ENCODE peak calls at places on chromosomes 3 and 15, in seven cellular contexts. P, S, E, W, K, M and U are unnamed samples.

GRCh38 chr3:154517404-154517803 is 87.4 kb upstream of the GPR149 start:
- DNase-seq in P (no peak), S (no peak), E (no peak), W (no peak), K (no peak), M (no peak), U (no peak)

GRCh38 chr3:119508172-119508845 is 10.0 kb downstream of the TIMMDC1 start:
- DNase-seq in P (no peak), S (no peak), E (no peak), W (no peak), K (no peak), M (no peak), U (no peak)

GRCh38 chr3:161401389-161401788 is 30.1 kb upstream of the SPTSSB start:
- DNase-seq in P (no peak), S (no peak), E (no peak), W (no peak), K (no peak), M (no peak), U (no peak)

GRCh38 chr3:45560270-45561020 is 34.1 kb upstream of the LIMD1 start:
- DNase-seq in P (no peak), S (peak; percentile 79), E (peak; percentile 51), W (peak; percentile 65), K (peak; percentile 89), M (peak; percentile 28), U (no peak)

GRCh38 chr15:47185222-47185800 is 532.0 kb upstream of the SEMA6D start:
- DNase-seq in P (no peak), S (peak; percentile 17), E (no peak), W (no peak), K (no peak), M (no peak), U (no peak)

GRCh38 chr3:87001699-87002098 is 10.8 kb upstream of the VGLL3 start:
- DNase-seq in P (no peak), S (no peak), E (no peak), W (no peak), K (no peak), M (no peak), U (no peak)

GRCh38 chr15:43285609-43286037 is 18.9 kb upstream of the TGM5 start:
- DNase-seq in P (peak; percentile 32), S (peak; percentile 71), E (peak; percentile 64), W (peak; percentile 72), K (no peak), M (peak; percentile 41), U (peak; percentile 81)

GRCh38 chr15:34896183-34896582 is 73.4 kb downstream of the AQR start:
- DNase-seq in P (no peak), S (no peak), E (no peak), W (no peak), K (no peak), M (no peak), U (no peak)

GRCh38 chr15:88802991-88803240 is 320 bp upstream of the ACAN start:
- DNase-seq in P (no peak), S (no peak), E (no peak), W (no peak), K (no peak), M (no peak), U (no peak)

GRCh38 chr3:95418251-95418650 is 1355.4 kb downstream of the NSUN3 start:
- DNase-seq in P (no peak), S (no peak), E (no peak), W (no peak), K (no peak), M (no peak), U (no peak)

GRCh38 chr3:131338948-131339640 is 42.5 kb upstream of the NUDT16 start:
- DNase-seq in P (no peak), S (no peak), E (no peak), W (no peak), K (no peak), M (no peak), U (no peak)

GRCh38 chr15:52162876-52163275 is 28.3 kb downstream of the GNB5 start:
- DNase-seq in P (no peak), S (no peak), E (no peak), W (no peak), K (no peak), M (no peak), U (no peak)

GRCh38 chr3:195204360-195205166 is 66.4 kb downstream of the XXYLT1 start:
- DNase-seq in P (peak; percentile 10), S (peak; percentile 88), E (peak; percentile 90), W (no peak), K (no peak), M (peak; percentile 24), U (no peak)

GRCh38 chr3:50608278-50608677 is 3.3 kb downstream of the CISH start:
- DNase-seq in P (no peak), S (no peak), E (no peak), W (no peak), K (no peak), M (no peak), U (no peak)

GRCh38 chr3:69200384-69201068 is 78.1 kb upstream of the LMOD3 start:
- DNase-seq in P (peak; percentile 63), S (peak; percentile 53), E (peak; percentile 94), W (peak; percentile 77), K (peak; percentile 7), M (peak; percentile 73), U (peak; percentile 76)

GRCh38 chr15:97084650-97085049 is 754.1 kb downstream of the NR2F2 start:
- DNase-seq in P (no peak), S (peak; percentile 91), E (no peak), W (no peak), K (no peak), M (no peak), U (no peak)

GRCh38 chr3:52820741-52821140 is 9.7 kb downstream of the ITIH4 start:
- DNase-seq in P (no peak), S (no peak), E (peak; percentile 13), W (peak; percentile 14), K (no peak), M (no peak), U (peak; percentile 24)

GRCh38 chr15:68256675-68257450 is 20.7 kb upstream of the FEM1B start:
- DNase-seq in P (peak; percentile 85), S (peak; percentile 93), E (peak; percentile 76), W (peak; percentile 90), K (peak; percentile 94), M (peak; percentile 79), U (peak; percentile 90)

GRCh38 chr3:68787227-68787626 is 145.1 kb downstream of the TAFA4 start:
- DNase-seq in P (no peak), S (no peak), E (no peak), W (no peak), K (no peak), M (no peak), U (no peak)

GRCh38 chr3:129567176-129567705 is 24.3 kb downstream of the H1-8 start:
- DNase-seq in P (no peak), S (peak; percentile 51), E (no peak), W (no peak), K (no peak), M (no peak), U (peak; percentile 25)
- H3K4me1 ChIP-seq in P (no peaks in the 10 kb centered on the region), S (peaks cover 4% of the 10 kb centered on the region), E (peaks cover 4% of the 10 kb centered on the region), W (no peaks in the 10 kb centered on the region), K (peaks cover 9% of the 10 kb centered on the region), M (peaks cover 18% of the 10 kb centered on the region), U (peaks cover 3% of the 10 kb centered on the region)

GRCh38 chr3:81173514-81173913 is 587.9 kb downstream of the GBE1 start:
- DNase-seq in P (no peak), S (no peak), E (peak; percentile 36), W (no peak), K (no peak), M (no peak), U (peak; percentile 3)
- TF ChIP-seq CTCF in P (no peak), S (no peak), E (no peak), W (no peak), K (no peak), M (peak; percentile 6), U (no peak)

GRCh38 chr15:98480858-98481257 is 167.5 kb upstream of the IGF1R start:
- DNase-seq in P (no peak), S (no peak), E (no peak), W (no peak), K (no peak), M (no peak), U (no peak)

GRCh38 chr15:98476559-98476958 is 171.8 kb upstream of the IGF1R start:
- DNase-seq in P (no peak), S (no peak), E (no peak), W (no peak), K (no peak), M (no peak), U (no peak)
- H3K9me3 ChIP-seq in P (no peaks in the 10 kb centered on the region), S (no peaks in the 10 kb centered on the region), E (peaks cover 4% of the 10 kb centered on the region), W (no peaks in the 10 kb centered on the region), K (no peaks in the 10 kb centered on the region), M (peaks cover 33% of the 10 kb centered on the region), U (peaks cover 18% of the 10 kb centered on the region)

GRCh38 chr15:98799991-98800390 is 151.7 kb downstream of the IGF1R start:
- DNase-seq in P (no peak), S (no peak), E (no peak), W (no peak), K (no peak), M (no peak), U (no peak)

GRCh38 chr15:98800437-98801233 is 152.3 kb downstream of the IGF1R start:
- DNase-seq in P (peak; percentile 59), S (peak; percentile 95), E (peak; percentile 98), W (peak; percentile 65), K (peak; percentile 20), M (peak; percentile 48), U (no peak)

GRCh38 chr15:98799461-98799971 is 151.2 kb downstream of the IGF1R start:
- DNase-seq in P (no peak), S (no peak), E (peak; percentile 21), W (no peak), K (no peak), M (no peak), U (no peak)

GRCh38 chr15:98802187-98802586 is 153.8 kb downstream of the IGF1R start:
- DNase-seq in P (no peak), S (no peak), E (no peak), W (no peak), K (no peak), M (no peak), U (no peak)

DNA sequence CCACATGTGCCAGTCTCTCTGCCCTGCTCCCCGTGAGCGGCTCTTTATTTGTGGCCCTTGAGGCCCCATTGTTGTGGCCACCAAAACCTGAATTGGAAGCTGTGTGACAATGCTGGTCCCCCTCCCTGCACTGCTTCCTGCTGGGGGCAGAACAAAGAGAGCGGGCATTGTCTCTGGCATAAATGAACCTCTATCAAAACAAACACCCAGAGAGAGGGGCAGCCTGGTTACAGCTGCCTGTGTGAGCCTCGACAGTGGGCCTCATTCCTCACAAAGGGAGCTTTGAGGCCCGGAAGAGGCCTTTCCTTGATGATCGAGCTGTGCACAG is 152.9 kb downstream of the IGF1R start:
- DNase-seq in P (no peak), S (no peak), E (peak; percentile 49), W (no peak), K (no peak), M (no peak), U (no peak)
- H3K4me1 ChIP-seq in P (peaks cover 47% of the 10 kb centered on the region), S (peaks cover 16% of the 10 kb centered on the region), E (peaks cover 42% of the 10 kb centered on the region), W (peaks cover 72% of the 10 kb centered on the region), K (peaks cover 27% of the 10 kb centered on the region), M (peaks cover 83% of the 10 kb centered on the region), U (peaks cover 29% of the 10 kb centered on the region)